ENCODE peak calls at places on chromosomes 4 and X, in seven cellular contexts. D is activated CD4-positive, alpha-beta T cell treated with anti-CD3 and anti-CD28 coated beads, Interleukin-2, amount 10 ng/mL, durations not matched to agents 7 days and 5 days; U is MG63; X is ELR; I is fibroblast of lung; W is non-pigmented ciliary epithelial cell; S is EL. Y is an unnamed sample.

GRCh38 chrX:13695601-13696115 is 6.7 kb downstream of the RAB9A start:
- DNase-seq in D (no peak), U (no peak), X (no peak), I (no peak), W (no peak), S (no peak), Y (no peak)

GRCh38 chr4:148124512-148124911 is 317.7 kb downstream of the NR3C2 start:
- DNase-seq in D (no peak), U (no peak), X (no peak), I (peak), W (no peak), S (no peak), Y (no peak)

GRCh38 chrX:154481195-154481594 is 2.1 kb upstream of the LAGE3 start:
- DNase-seq in D (no peak), U (no peak), X (no peak), I (no peak), W (no peak), S (no peak), Y (no peak)

GRCh38 chr4:4585012-4585670 is 43.3 kb upstream of the STX18 start:
- DNase-seq in D (no peak), U (peak), X (peak), I (peak), W (peak), S (peak), Y (no peak)

GRCh38 chrX:25389276-25389675 is 373.5 kb upstream of the ARX start:
- DNase-seq in D (no peak), U (no peak), X (no peak), I (no peak), W (no peak), S (no peak), Y (no peak)

GRCh38 chr4:76897522-76898384 is at the start of gene SOWAHB:
- DNase-seq in D (peak), U (no peak), X (no peak), I (no peak), W (no peak), S (peak), Y (no peak)

GRCh38 chrX:101359966-101360365 is 11.4 kb upstream of the TIMM8A start:
- DNase-seq in D (no peak), U (no peak), X (peak), I (no peak), W (no peak), S (peak), Y (no peak)

GRCh38 chr4:146333187-146333894 is 119.0 kb downstream of the REELD1 start:
- DNase-seq in D (peak), U (peak), X (peak), I (peak), W (peak), S (peak), Y (no peak)

GRCh38 chrX:118519411-118520205 is 24.0 kb downstream of the DOCK11 start:
- DNase-seq in D (no peak), U (no peak), X (peak), I (peak), W (no peak), S (peak), Y (no peak)

GRCh38 chrX:15206306-15206705 is 63.6 kb downstream of the ASB9 start:
- DNase-seq in D (no peak), U (no peak), X (no peak), I (no peak), W (no peak), S (no peak), Y (no peak)

GRCh38 chrX:11059923-11060322 is 51.2 kb upstream of the HCCS start:
- DNase-seq in D (no peak), U (no peak), X (peak), I (no peak), W (no peak), S (peak), Y (no peak)

Y was measured in thoracic aorta.